ENCODE peak calls at places on chromosomes 7 and 10, in five cellular contexts. D is endothelial cell, N is glomerular endothelial cell, Y is activated T-cell treated with anti-CD3 and anti-CD28 coated beads for 24 hours, I is OCI-LY7. B is an unnamed sample.

GRCh38 chr7:140752533-140752932 is 56.0 kb downstream of the NDUFB2 start:
- DNase-seq in D (no peak), N (no peak), Y (no peak), I (no peak), B (no peak)

GRCh38 chr7:44520574-44520973 is 20.6 kb downstream of the NPC1L1 start:
- DNase-seq in D (no peak), N (no peak), Y (no peak), I (no peak), B (no peak)

GRCh38 chr10:119323085-119323670 is 115.8 kb downstream of the GRK5 start:
- DNase-seq in D (no peak), N (no peak), Y (no peak), I (no peak), B (peak)

GRCh38 chr7:5553298-5553877 is 129.8 kb upstream of the TNRC18 start:
- DNase-seq in D (no peak), N (no peak), Y (no peak), I (no peak), B (no peak)

GRCh38 chr10:6121144-6121543 is 32.3 kb downstream of the RBM17 start:
- DNase-seq in D (no peak), N (no peak), Y (no peak), I (no peak), B (no peak)

GRCh38 chr7:27134392-27134791 is 3.8 kb upstream of the HOXA4 start:
- DNase-seq in D (no peak), N (no peak), Y (no peak), I (no peak), B (no peak)

GRCh38 chr7:35695628-35695888 is 623 bp upstream of the HERPUD2 start:
- DNase-seq in D (no peak), N (no peak), Y (no peak), I (no peak), B (no peak)

GRCh38 chr7:80719261-80719660 is 80.8 kb downstream of the CD36 start:
- DNase-seq in D (no peak), N (no peak), Y (no peak), I (no peak), B (no peak)

GRCh38 chr7:80593869-80594587 is 44.4 kb upstream of the CD36 start:
- DNase-seq in D (no peak), N (no peak), Y (no peak), I (no peak), B (no peak)

GRCh38 chr10:43700306-43700705 is 51.6 kb upstream of the ZNF32 start:
- DNase-seq in D (no peak), N (no peak), Y (no peak), I (no peak), B (no peak)

GRCh38 chr7:18638594-18639452 is 143.3 kb downstream of the HDAC9 start:
- DNase-seq in D (no peak), N (no peak), Y (no peak), I (no peak), B (no peak)

GRCh38 chr10:13503745-13504463 is 24.9 kb downstream of the BEND7 start:
- DNase-seq in D (no peak), N (no peak), Y (no peak), I (no peak), B (no peak)

GRCh38 chr7:17206354-17206905 is 92.0 kb upstream of the AHR start:
- DNase-seq in D (no peak), N (no peak), Y (no peak), I (no peak), B (peak)

GRCh38 chr7:115477193-115477651 is 553.3 kb downstream of the TFEC start:
- DNase-seq in D (peak), N (no peak), Y (no peak), I (no peak), B (peak)

GRCh38 chr7:128361463-128362441 is at the start of gene PRRT4:
- DNase-seq in D (peak), N (no peak), Y (no peak), I (no peak), B (peak)

GRCh38 chr7:81871606-81872265 is 101.9 kb upstream of the HGF start:
- DNase-seq in D (no peak), N (no peak), Y (no peak), I (no peak), B (no peak)

GRCh38 chr7:95396136-95397032 is at the start of gene PON3:
- DNase-seq in D (peak), N (no peak), Y (no peak), I (no peak), B (peak)

GRCh38 chr10:79181680-79182079 is 112.9 kb downstream of the ZMIZ1 start:
- DNase-seq in D (no peak), N (no peak), Y (no peak), I (no peak), B (no peak)

GRCh38 chr7:138460649-138461607 is 869 bp downstream of the TRIM24 start:
- DNase-seq in D (peak), N (no peak), Y (peak), I (peak), B (peak)

GRCh38 chr7:80781561-80781979 is 137.3 kb downstream of the SEMA3C start:
- DNase-seq in D (no peak), N (peak), Y (no peak), I (no peak), B (no peak)

GRCh38 chr7:80542398-80542797 is 30.5 kb upstream of the GNAT3 start:
- DNase-seq in D (no peak), N (peak), Y (no peak), I (no peak), B (no peak)

GRCh38 chr10:26242752-26243151 is 26.2 kb downstream of the GAD2 start:
- DNase-seq in D (no peak), N (no peak), Y (no peak), I (no peak), B (no peak)

GRCh38 chr10:74081918-74082317 is 68.7 kb downstream of the AP3M1 start:
- DNase-seq in D (no peak), N (no peak), Y (no peak), I (no peak), B (no peak)

GRCh38 chr7:107505997-107506682 is 36.3 kb downstream of the GPR22 start:
- DNase-seq in D (no peak), N (no peak), Y (no peak), I (peak), B (no peak)

GRCh38 chr10:124146491-124146890 is 53.1 kb upstream of the CHST15 start:
- DNase-seq in D (no peak), N (no peak), Y (no peak), I (no peak), B (no peak)

GRCh38 chr7:131466735-131467365 is 89.6 kb downstream of the PODXL start:
- DNase-seq in D (no peak), N (no peak), Y (no peak), I (no peak), B (no peak)

GRCh38 chr7:12584940-12585339 is 14.4 kb downstream of the SCIN start:
- DNase-seq in D (no peak), N (no peak), Y (no peak), I (no peak), B (no peak)

GRCh38 chr7:96734343-96734742 is 24.7 kb upstream of the SEM1 start:
- DNase-seq in D (no peak), N (no peak), Y (no peak), I (no peak), B (no peak)

GRCh38 chr7:137003606-137004005 is 135.2 kb downstream of the CHRM2 start:
- DNase-seq in D (no peak), N (no peak), Y (no peak), I (no peak), B (no peak)

GRCh38 chr7:2687338-2687869 is 598 bp upstream of the AMZ1 start:
- DNase-seq in D (no peak), N (no peak), Y (no peak), I (no peak), B (no peak)

B was measured in HuH-7.